ENCODE peak calls at places on chromosome 16, in seven cellular contexts. N is IMR-90; F is stomach; K is GM23248; S is MM.1S; J is cardiac muscle cell; U is CD8-positive, alpha-beta T cell. O is an unnamed sample.

GRCh38 chr16:969508-970378 is 1.0 kb downstream of the LMF1 start:
- DNase-seq in N (peak; percentile 13), F (no peak), K (peak; percentile 69), S (no peak), J (peak; percentile 47), U (no peak), O (no peak)

GRCh38 chr16:85393674-85394510 is 219.2 kb upstream of the GSE1 start:
- DNase-seq in N (peak; percentile 40), F (peak; percentile 66), K (peak; percentile 64), S (peak; percentile 13), J (peak; percentile 79), U (peak; percentile 69), O (no peak)

GRCh38 chr16:70745536-70746025 is 55.4 kb downstream of the VAC14 start:
- DNase-seq in N (no peak), F (no peak), K (no peak), S (no peak), J (no peak), U (no peak), O (no peak)

GRCh38 chr16:53784312-53784711 is 80.4 kb downstream of the FTO start:
- DNase-seq in N (no peak), F (no peak), K (no peak), S (no peak), J (no peak), U (no peak), O (no peak)

GRCh38 chr16:53457670-53458069 is 23.4 kb downstream of the RBL2 start:
- DNase-seq in N (no peak), F (no peak), K (no peak), S (peak; percentile 94), J (no peak), U (peak; percentile 76), O (peak; percentile 15)

GRCh38 chr16:54432481-54433229 is 146.1 kb upstream of the IRX3 start:
- DNase-seq in N (no peak), F (no peak), K (no peak), S (no peak), J (no peak), U (no peak), O (no peak)

GRCh38 chr16:3536271-3536671 is 35.5 kb downstream of the CLUAP1 start:
- DNase-seq in N (peak; percentile 93), F (no peak), K (peak; percentile 74), S (no peak), J (no peak), U (no peak), O (no peak)

GRCh38 chr16:11038305-11038704 is 93.9 kb downstream of the CLEC16A start:
- DNase-seq in N (no peak), F (no peak), K (no peak), S (no peak), J (no peak), U (no peak), O (no peak)

GRCh38 chr16:31485571-31485970 is 2.6 kb downstream of the SLC5A2 start:
- DNase-seq in N (no peak), F (no peak), K (no peak), S (no peak), J (no peak), U (no peak), O (no peak)

GRCh38 chr16:1299012-1299867 is 10.2 kb upstream of the UBE2I start:
- DNase-seq in N (no peak), F (peak; percentile 61), K (no peak), S (no peak), J (no peak), U (no peak), O (no peak)

GRCh38 chr16:700684-701584 is 4.7 kb downstream of the FBXL16 start:
- DNase-seq in N (no peak), F (no peak), K (peak; percentile 42), S (no peak), J (peak; percentile 79), U (no peak), O (no peak)

GRCh38 chr16:728131-728889 is 1.4 kb downstream of the HAGHL start:
- DNase-seq in N (peak; percentile 78), F (peak; percentile 69), K (peak; percentile 84), S (peak; percentile 93), J (peak; percentile 64), U (peak; percentile 53), O (peak; percentile 83)

GRCh38 chr16:70656712-70657263 is 10.4 kb downstream of the IL34 start:
- DNase-seq in N (no peak), F (peak; percentile 64), K (no peak), S (no peak), J (no peak), U (no peak), O (no peak)

GRCh38 chr16:83856846-83857245 is 42.1 kb upstream of the MLYCD start:
- DNase-seq in N (no peak), F (no peak), K (no peak), S (no peak), J (no peak), U (no peak), O (no peak)

GRCh38 chr16:83863682-83864081 is 35.2 kb upstream of the MLYCD start:
- DNase-seq in N (no peak), F (no peak), K (no peak), S (no peak), J (no peak), U (no peak), O (no peak)

GRCh38 chr16:83859265-83859664 is 39.6 kb upstream of the MLYCD start:
- DNase-seq in N (no peak), F (no peak), K (no peak), S (no peak), J (no peak), U (no peak), O (no peak)

DNA sequence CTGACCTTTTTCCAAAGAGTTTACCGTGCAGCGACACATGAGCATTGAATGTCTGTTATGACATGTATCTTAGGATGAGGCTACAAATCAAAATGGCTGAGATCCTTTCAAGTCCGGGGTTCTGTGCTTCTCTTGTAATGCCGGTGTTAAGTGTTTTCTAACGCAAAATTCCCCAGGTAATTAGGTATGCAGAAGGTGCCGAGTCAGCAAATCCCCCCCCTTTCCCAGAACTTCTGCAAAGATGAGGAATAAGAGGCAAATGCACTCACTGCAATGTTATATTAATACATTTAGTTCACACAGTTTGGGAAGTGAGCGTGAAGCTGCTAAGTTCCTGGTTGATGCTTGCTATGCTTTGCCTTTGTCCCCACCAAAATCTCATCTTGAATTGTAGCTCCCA is 36.3 kb upstream of the MLYCD start:
- DNase-seq in N (no peak), F (no peak), K (no peak), S (no peak), J (no peak), U (no peak), O (no peak)
- H3K27me3 ChIP-seq in N (peaks cover 15% of the 10 kb centered on the region), F (no peaks in the 10 kb centered on the region), K (peaks cover 25% of the 10 kb centered on the region), S (no peaks in the 10 kb centered on the region), J (no peaks in the 10 kb centered on the region), U (no peaks in the 10 kb centered on the region), O (peaks cover 2% of the 10 kb centered on the region)

GRCh38 chr16:12868788-12869187 is 32.6 kb upstream of the SHISA9 start:
- DNase-seq in N (no peak), F (no peak), K (no peak), S (no peak), J (no peak), U (no peak), O (no peak)

GRCh38 chr16:12869681-12870427 is 31.5 kb upstream of the SHISA9 start:
- DNase-seq in N (no peak), F (no peak), K (no peak), S (no peak), J (no peak), U (no peak), O (no peak)

GRCh38 chr16:12868169-12868568 is 33.2 kb upstream of the SHISA9 start:
- DNase-seq in N (no peak), F (no peak), K (no peak), S (no peak), J (no peak), U (no peak), O (no peak)

GRCh38 chr16:12871784-12872183 is 29.6 kb upstream of the SHISA9 start:
- DNase-seq in N (no peak), F (no peak), K (no peak), S (no peak), J (no peak), U (no peak), O (no peak)

DNA sequence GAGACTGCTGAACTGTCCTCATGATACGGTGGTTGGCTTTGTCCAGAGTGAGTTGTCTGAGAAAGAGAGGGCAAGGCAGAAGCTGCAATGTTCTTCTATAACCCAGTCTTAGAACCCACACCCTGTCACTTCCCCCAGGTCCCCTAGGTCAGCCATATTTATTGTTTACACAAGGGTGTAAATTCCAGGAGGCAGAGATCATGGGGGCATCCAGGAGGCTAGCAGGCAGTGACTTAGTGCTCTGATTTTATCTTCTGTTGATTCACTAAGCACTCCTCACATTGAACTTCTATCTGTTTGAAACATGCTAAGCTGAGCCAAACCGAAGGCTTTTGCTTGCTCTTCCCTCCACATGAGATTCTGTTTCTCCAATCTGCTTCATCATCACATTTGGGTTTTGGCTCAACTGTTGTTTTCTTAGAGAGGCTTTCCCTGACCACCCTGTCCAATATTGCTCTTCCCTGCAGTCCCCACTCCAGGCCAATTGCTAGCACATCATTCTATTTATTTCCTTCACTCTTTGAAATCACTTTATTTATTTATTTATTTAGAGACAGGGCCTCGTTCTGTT is 34.3 kb upstream of the SHISA9 start:
- DNase-seq in N (no peak), F (no peak), K (no peak), S (no peak), J (no peak), U (no peak), O (no peak)
- H3K27me3 ChIP-seq in N (no peaks in the 10 kb centered on the region), F (no peaks in the 10 kb centered on the region), K (no peaks in the 10 kb centered on the region), S (no peaks in the 10 kb centered on the region), J (no peaks in the 10 kb centered on the region), U (no peaks in the 10 kb centered on the region), O (no peaks in the 10 kb centered on the region)

DNA sequence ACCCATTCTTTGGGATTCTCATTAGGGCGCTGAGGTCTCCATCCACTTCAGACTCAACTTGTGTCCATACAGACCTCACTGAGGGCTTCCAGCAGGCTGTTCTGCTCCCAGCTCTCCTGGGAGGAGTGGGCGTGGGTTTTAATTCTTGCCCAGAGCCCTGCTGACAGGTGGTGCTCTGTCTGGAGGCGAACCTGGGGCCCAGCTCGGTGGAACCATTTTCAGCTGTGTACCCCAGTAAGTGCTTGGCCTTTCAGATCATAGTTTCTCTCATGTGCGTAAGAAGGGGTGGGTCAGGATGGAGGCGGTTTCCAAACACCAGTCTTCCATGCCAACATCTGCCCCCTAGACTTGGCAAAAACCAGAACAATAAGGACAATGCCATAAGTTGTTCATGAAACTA is 21.4 kb upstream of the NKD1 start:
- DNase-seq in N (no peak), F (no peak), K (no peak), S (no peak), J (no peak), U (no peak), O (no peak)
- H3K27me3 ChIP-seq in N (no peaks in the 10 kb centered on the region), F (no peaks in the 10 kb centered on the region), K (no peaks in the 10 kb centered on the region), S (no peaks in the 10 kb centered on the region), J (peaks cover 29% of the 10 kb centered on the region), U (no peaks in the 10 kb centered on the region), O (peaks cover 4% of the 10 kb centered on the region)

GRCh38 chr16:86498155-86498651 is 12.1 kb upstream of the FOXF1 start:
- DNase-seq in N (peak; percentile 37), F (no peak), K (no peak), S (no peak), J (no peak), U (no peak), O (no peak)

GRCh38 chr16:86496262-86496928 is 13.9 kb upstream of the FOXF1 start:
- DNase-seq in N (no peak), F (no peak), K (no peak), S (no peak), J (no peak), U (no peak), O (no peak)

GRCh38 chr16:86495756-86496261 is 14.5 kb upstream of the FOXF1 start:
- DNase-seq in N (no peak), F (no peak), K (no peak), S (no peak), J (no peak), U (no peak), O (no peak)

GRCh38 chr16:86497551-86498021 is 12.7 kb upstream of the FOXF1 start:
- DNase-seq in N (no peak), F (no peak), K (no peak), S (no peak), J (no peak), U (no peak), O (no peak)

GRCh38 chr16:86496929-86497381 is 13.4 kb upstream of the FOXF1 start:
- DNase-seq in N (peak; percentile 47), F (no peak), K (no peak), S (no peak), J (no peak), U (no peak), O (no peak)
- H3K27me3 ChIP-seq in N (no peaks in the 10 kb centered on the region), F (peaks cover 10% of the 10 kb centered on the region), K (peaks cover 97% of the 10 kb centered on the region), S (peaks cover 51% of the 10 kb centered on the region), J (peaks cover 100% of the 10 kb centered on the region), U (peaks cover 15% of the 10 kb centered on the region), O (no peaks in the 10 kb centered on the region)